ENCODE peak calls at places on chromosomes 12 and 14, in five cellular contexts. K is amniotic stem cell, S is HS-27A, Y is NCI-H2081, P is kidney tubule cell. D is an unnamed sample.

GRCh38 chr12:109830718-109831117 is 2.5 kb downstream of the TRPV4 start:
- DNase-seq in P (no peak), Y (no peak), K (no peak), S (no peak), D (no peak)

GRCh38 chr14:23483216-23483854 is 13.8 kb downstream of the NGDN start:
- DNase-seq in Y (peak), S (no peak), K (no peak), P (no peak), D (no peak)

GRCh38 chr14:98889836-98890185 is 382.2 kb downstream of the BCL11B start:
- DNase-seq in K (no peak), P (no peak), S (no peak), Y (no peak), D (no peak)

GRCh38 chr12:28507867-28508266 is 317.6 kb downstream of the CCDC91 start:
- DNase-seq in K (no peak), P (no peak), S (no peak), Y (no peak), D (no peak)

GRCh38 chr12:12282761-12283160 is 15.9 kb upstream of the LRP6 start:
- DNase-seq in Y (no peak), P (peak), S (no peak), K (no peak), D (no peak)

GRCh38 chr12:54394281-54394719 is 9.8 kb upstream of the ZNF385A start:
- DNase-seq in Y (peak), S (no peak), K (no peak), P (peak), D (no peak)

GRCh38 chr14:101151226-101151929 is 247.9 kb upstream of the RTL1 start:
- DNase-seq in S (no peak), P (peak), Y (no peak), K (no peak), D (no peak)

GRCh38 chr12:114767906-114768697 is 84.1 kb upstream of the TBX3 start:
- DNase-seq in P (no peak), Y (no peak), S (no peak), K (no peak), D (no peak)

GRCh38 chr12:15530361-15530760 is 208.1 kb downstream of the PTPRO start:
- DNase-seq in K (no peak), S (no peak), P (no peak), Y (no peak), D (no peak)

GRCh38 chr12:59046763-59047534 is 126.6 kb upstream of the LRIG3 start:
- DNase-seq in S (no peak), P (no peak), Y (no peak), K (no peak), D (no peak)

GRCh38 chr14:51167587-51168219 is 72.3 kb upstream of the TMX1 start:
- DNase-seq in K (no peak), Y (no peak), S (no peak), P (no peak), D (no peak)

GRCh38 chr14:68937790-68938514 is 41.1 kb downstream of the ACTN1 start:
- DNase-seq in Y (no peak), P (peak), K (no peak), S (no peak), D (peak)

D was measured in left colon.